ENCODE peak calls at places on chromosome 11, in seven cellular contexts. T is thyroid gland, B is esophagus squamous epithelium, X is IMR-90, D is right lobe of liver, P is heart left ventricle, Q is sigmoid colon. Y is an unnamed sample.

GRCh38 chr11:114168691-114169090 is 109.2 kb downstream of the ZBTB16 start:
- DNase-seq in P (no peak), T (no peak), Q (peak; percentile 67), D (no peak), B (no peak), X (no peak), Y (no peak)

GRCh38 chr11:36053901-36054300 is 110.0 kb downstream of the LDLRAD3 start:
- DNase-seq in Q (no peak), D (no peak), T (no peak), P (no peak), X (no peak), B (no peak), Y (no peak)

GRCh38 chr11:8683115-8683807 is 669 bp downstream of the RPL27A start:
- DNase-seq in B (no peak), P (no peak), T (no peak), X (no peak), D (no peak), Q (no peak), Y (no peak)

GRCh38 chr11:47409440-47410403 is 1.3 kb downstream of the SLC39A13 start:
- DNase-seq in Q (no peak), D (no peak), P (peak; percentile 29), T (no peak), B (no peak), X (no peak), Y (no peak)

GRCh38 chr11:112977620-112978212 is 16.5 kb downstream of the NCAM1 start:
- DNase-seq in D (no peak), B (no peak), P (no peak), X (peak; percentile 13), Q (peak; percentile 65), T (no peak), Y (no peak)

GRCh38 chr11:17719028-17719939 is at the start of gene MYOD1:
- DNase-seq in X (no peak), Q (peak; percentile 63), D (no peak), T (no peak), P (no peak), B (no peak), Y (no peak)

GRCh38 chr11:8017894-8018741 is 31.0 kb downstream of the EIF3F start:
- DNase-seq in P (no peak), B (no peak), Q (no peak), X (no peak), D (no peak), T (no peak), Y (no peak)

GRCh38 chr11:72771507-72771906 is 19.3 kb upstream of the ARAP1 start:
- DNase-seq in D (no peak), B (no peak), P (no peak), Q (no peak), X (peak; percentile 72), T (no peak), Y (no peak)

GRCh38 chr11:101721270-101721669 is 137.5 kb upstream of the TRPC6 start:
- DNase-seq in B (no peak), Q (no peak), P (no peak), T (no peak), X (peak; percentile 1), D (no peak), Y (no peak)

GRCh38 chr11:69364901-69365300 is 70.9 kb downstream of the MYEOV start:
- DNase-seq in X (peak; percentile 82), B (no peak), P (no peak), T (no peak), Q (no peak), D (no peak), Y (no peak)

GRCh38 chr11:116167706-116168458 is 604.9 kb downstream of the BUD13 start:
- DNase-seq in Q (no peak), B (no peak), T (no peak), X (no peak), D (no peak), P (no peak), Y (no peak)

GRCh38 chr11:44443836-44444769 is 121.4 kb upstream of the CD82 start:
- DNase-seq in B (no peak), D (no peak), P (no peak), Q (no peak), X (no peak), T (no peak), Y (peak; percentile 11)

GRCh38 chr11:100687032-100687629 is at the start of gene ARHGAP42:
- DNase-seq in D (peak; percentile 82), P (peak; percentile 85), T (peak; percentile 78), Q (peak; percentile 77), B (no peak), X (peak; percentile 48), Y (peak; percentile 70)

GRCh38 chr11:69870772-69871171 is 51.6 kb upstream of the FGF3 start:
- DNase-seq in P (no peak), D (no peak), T (no peak), B (no peak), X (no peak), Q (peak; percentile 6), Y (no peak)

GRCh38 chr11:76671626-76672309 is 1.2 kb upstream of the LRRC32 start:
- DNase-seq in X (no peak), D (no peak), B (no peak), T (no peak), P (no peak), Q (no peak), Y (no peak)

GRCh38 chr11:76672431-76673163 is 2.0 kb upstream of the LRRC32 start:
- DNase-seq in D (no peak), T (no peak), B (no peak), P (no peak), Q (no peak), X (no peak), Y (no peak)

GRCh38 chr11:76671236-76671590 is 666 bp upstream of the LRRC32 start:
- DNase-seq in P (no peak), X (no peak), B (no peak), D (no peak), T (no peak), Q (no peak), Y (no peak)

GRCh38 chr11:76669901-76670474 is 559 bp downstream of the LRRC32 start:
- DNase-seq in P (peak; percentile 75), Q (peak; percentile 74), X (peak; percentile 88), B (no peak), T (no peak), D (no peak), Y (no peak)

GRCh38 chr11:76670475-76671235 is at the start of gene LRRC32:
- DNase-seq in X (no peak), Q (peak; percentile 77), T (peak; percentile 33), B (no peak), D (peak; percentile 80), P (peak; percentile 78), Y (peak; percentile 45)
- TF ChIP-seq POLR2A in X (no peak), Q (no peak), T (no peak), B (no peak), D (peak; percentile 45), P (peak; percentile 60), Y (no peak)

DNA sequence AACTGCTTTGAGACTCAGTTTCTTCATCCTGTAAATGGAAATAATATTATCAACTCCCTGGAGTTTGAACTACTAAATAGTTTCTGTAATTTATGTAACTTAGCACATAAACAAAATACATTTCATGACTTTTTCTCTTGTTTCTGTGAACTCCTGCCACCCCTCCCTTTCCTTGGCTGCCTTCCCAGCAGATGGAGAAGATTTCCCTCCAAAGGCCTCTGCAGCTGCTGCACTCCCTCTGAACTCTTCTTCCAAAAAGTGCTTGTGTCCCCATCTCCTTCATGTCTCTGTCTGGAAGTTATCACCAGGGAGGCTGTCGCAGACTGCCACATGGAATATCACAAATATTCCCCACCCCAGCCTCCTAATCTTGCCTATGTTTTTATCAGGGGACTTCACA is 1068.4 kb downstream of the OPCML start:
- DNase-seq in P (no peak), B (no peak), T (no peak), X (no peak), D (no peak), Q (no peak), Y (no peak)
- H3K4me1 ChIP-seq in P (no peaks in the 10 kb centered on the region), B (no peaks in the 10 kb centered on the region), T (no peaks in the 10 kb centered on the region), X (no peaks in the 10 kb centered on the region), D (no peaks in the 10 kb centered on the region), Q (no peaks in the 10 kb centered on the region), Y (no peaks in the 10 kb centered on the region)

GRCh38 chr11:6608011-6608410 is 4.0 kb downstream of the TAF10 start:
- DNase-seq in T (no peak), B (no peak), D (no peak), P (no peak), X (no peak), Q (peak; percentile 70), Y (no peak)

GRCh38 chr11:6611092-6612007 is 666 bp downstream of the TAF10 start:
- DNase-seq in B (no peak), X (peak; percentile 21), P (no peak), T (peak; percentile 46), D (peak; percentile 61), Q (peak; percentile 84), Y (no peak)

GRCh38 chr11:6608726-6609501 is 3.1 kb downstream of the TAF10 start:
- DNase-seq in P (no peak), D (no peak), Q (peak; percentile 84), B (no peak), T (no peak), X (no peak), Y (no peak)

GRCh38 chr11:6610591-6610990 is 1.4 kb downstream of the TAF10 start:
- DNase-seq in Q (peak; percentile 71), X (no peak), B (no peak), T (no peak), D (no peak), P (no peak), Y (no peak)

DNA sequence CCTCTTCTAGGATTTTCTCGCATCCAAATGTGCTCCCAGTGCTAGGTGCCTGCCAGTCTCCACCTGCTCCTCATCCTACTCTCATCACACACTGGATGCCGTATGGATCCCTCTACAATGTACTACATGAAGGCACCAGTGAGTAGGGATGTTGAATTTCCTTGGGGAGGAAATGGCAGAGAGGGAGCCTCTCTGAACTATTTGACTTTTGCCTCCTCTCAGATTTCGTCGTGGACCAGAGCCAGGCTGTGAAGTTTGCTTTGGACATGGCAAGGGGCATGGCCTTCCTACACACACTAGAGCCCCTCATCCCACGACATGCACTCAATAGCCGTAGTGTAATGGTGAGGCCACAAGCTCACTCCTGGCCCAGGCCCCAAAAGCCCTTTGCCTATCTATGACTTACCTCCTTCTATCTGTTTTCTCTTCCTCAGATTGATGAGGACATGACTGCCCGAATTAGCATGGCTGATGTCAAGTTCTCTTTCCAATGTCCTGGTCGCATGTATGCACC is 2.5 kb downstream of the TAF10 start:
- DNase-seq in P (no peak), B (no peak), D (no peak), Q (peak; percentile 67), T (no peak), X (no peak), Y (no peak)
- TF ChIP-seq POLR2A in P (no peak), B (no peak), D (no peak), Q (no peak), T (no peak), X (no peak), Y (no peak)

DNA sequence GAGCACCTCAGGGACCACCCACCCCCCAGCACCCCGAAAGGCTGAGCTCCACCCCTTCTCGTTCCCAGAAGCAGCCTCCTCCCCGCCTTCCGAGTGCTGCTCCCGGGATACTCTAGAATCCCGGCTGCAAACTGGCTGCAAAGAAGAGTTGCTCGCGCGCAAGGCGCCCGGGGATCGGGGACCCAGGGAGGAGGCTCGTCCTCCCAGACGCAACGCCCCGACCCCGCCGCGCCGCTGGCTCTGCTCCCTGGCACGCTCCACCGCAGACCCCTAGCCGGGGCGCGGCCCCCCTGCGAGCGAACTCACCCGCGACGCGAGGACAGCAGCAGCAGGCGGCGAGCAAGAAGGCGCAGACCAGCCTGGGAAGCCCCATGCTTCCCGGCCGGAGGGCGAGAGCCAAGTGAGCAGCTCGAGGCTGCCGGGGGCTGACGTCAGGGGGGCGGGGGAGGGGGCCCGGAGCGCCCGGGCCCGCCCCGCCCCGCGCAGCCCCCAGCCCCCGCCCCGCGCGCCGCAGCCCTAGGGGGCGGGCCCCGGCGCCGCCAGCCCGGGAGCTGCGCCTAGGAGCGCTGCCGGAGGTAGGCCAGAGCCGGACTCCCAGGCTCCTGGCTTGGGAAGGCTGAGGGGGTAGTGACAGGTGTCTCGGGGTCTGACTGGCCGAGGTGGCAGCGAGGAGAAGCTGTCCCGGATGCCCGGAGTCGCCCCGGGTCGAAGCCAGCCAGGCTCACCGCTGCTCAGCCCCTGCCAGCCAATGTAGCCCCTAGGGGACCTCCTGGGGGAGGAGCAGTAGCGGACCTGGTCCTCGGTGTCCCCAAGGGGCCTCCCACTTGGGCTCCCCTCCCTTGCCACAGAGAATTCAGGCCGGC is at the start of gene MCAM:
- DNase-seq in D (peak; percentile 47), P (peak; percentile 66), T (no peak), X (peak; percentile 48), Q (peak; percentile 86), B (no peak), Y (no peak)
- H3K4me1 ChIP-seq in D (peaks cover 9% of the 10 kb centered on the region), P (peaks cover 48% of the 10 kb centered on the region), T (peaks cover 51% of the 10 kb centered on the region), X (peaks cover 49% of the 10 kb centered on the region), Q (peaks cover 82% of the 10 kb centered on the region), B (peaks cover 52% of the 10 kb centered on the region), Y (peaks cover 85% of the 10 kb centered on the region)

Y was measured in stomach.